ENCODE peak calls at places on chromosomes 16 and 17, in six cellular contexts. E is Panc1, O is H1, A is uterus, M is fibroblast of the aortic adventitia, Y is hepatocyte. D is an unnamed sample.

GRCh38 chr16:2856061-2856670 is 1.8 kb downstream of the PRSS22 start:
- DNase-seq in E (no peak), O (no peak), A (no peak), M (no peak), Y (peak), D (peak)

GRCh38 chr17:22278302-22279275 is 586.3 kb downstream of the KCNJ18 start:
- DNase-seq in E (no peak), O (no peak), A (no peak), M (no peak), Y (no peak), D (no peak)

GRCh38 chr16:78957328-78958100 is 643.0 kb downstream of the MAF start:
- DNase-seq in E (no peak), O (no peak), A (no peak), M (no peak), Y (no peak), D (no peak)

GRCh38 chr16:18829221-18829620 is 27.9 kb upstream of the ARL6IP1 start:
- DNase-seq in E (no peak), O (no peak), A (no peak), M (no peak), Y (no peak), D (no peak)

GRCh38 chr16:12511308-12511707 is 292.4 kb downstream of the CPPED1 start:
- DNase-seq in E (no peak), O (no peak), A (no peak), M (no peak), Y (no peak), D (no peak)

GRCh38 chr16:58338205-58338604 is 43.4 kb upstream of the PRSS54 start:
- DNase-seq in E (no peak), O (no peak), A (no peak), M (no peak), Y (no peak), D (no peak)

GRCh38 chr17:44214230-44214494 is 5.3 kb downstream of the UBTF start:
- DNase-seq in E (no peak), O (no peak), A (no peak), M (no peak), Y (no peak), D (no peak)

GRCh38 chr17:75325827-75326586 is 36.8 kb upstream of the SLC25A19 start:
- DNase-seq in E (no peak), O (no peak), A (no peak), M (peak), Y (no peak), D (no peak)

GRCh38 chr16:53434436-53435065 is at the start of gene RBL2:
- DNase-seq in E (no peak), O (no peak), A (peak), M (peak), Y (peak), D (peak)

GRCh38 chr17:80151333-80151732 is 4.4 kb upstream of the EIF4A3 start:
- DNase-seq in E (no peak), O (no peak), A (no peak), M (peak), Y (peak), D (no peak)

GRCh38 chr16:20868890-20869289 is 31.3 kb downstream of the DCUN1D3 start:
- DNase-seq in E (no peak), O (no peak), A (peak), M (peak), Y (peak), D (peak)

GRCh38 chr17:50781167-50781566 is 13.8 kb upstream of the ANKRD40CL start:
- DNase-seq in E (no peak), O (no peak), A (no peak), M (no peak), Y (no peak), D (no peak)

GRCh38 chr17:73492802-73493139 is 151.5 kb downstream of the SDK2 start:
- DNase-seq in E (no peak), O (no peak), A (no peak), M (no peak), Y (no peak), D (no peak)

GRCh38 chr17:16529906-16530305 is 37.9 kb upstream of the LRRC75A start:
- DNase-seq in E (no peak), O (no peak), A (no peak), M (no peak), Y (no peak), D (no peak)

GRCh38 chr17:21263351-21263750 is 10.1 kb upstream of the NATD1 start:
- DNase-seq in E (no peak), O (no peak), A (no peak), M (peak), Y (no peak), D (no peak)

GRCh38 chr16:6977291-6977690 is 355.4 kb upstream of the RBFOX1 start:
- DNase-seq in E (no peak), O (no peak), A (no peak), M (no peak), Y (no peak), D (no peak)

GRCh38 chr16:20611975-20612471 is 35.9 kb upstream of the ACSM2B start:
- DNase-seq in E (no peak), O (no peak), A (peak), M (no peak), Y (no peak), D (no peak)

GRCh38 chr17:8125947-8126305 is 2.0 kb upstream of the HES7 start:
- DNase-seq in E (no peak), O (no peak), A (peak), M (peak), Y (peak), D (no peak)

GRCh38 chr17:77318491-77319210 is 177.9 kb downstream of the SEC14L1 start:
- DNase-seq in E (no peak), O (no peak), A (no peak), M (peak), Y (no peak), D (no peak)

GRCh38 chr16:65061263-65061662 is 60.6 kb downstream of the CDH11 start:
- DNase-seq in E (no peak), O (no peak), A (no peak), M (no peak), Y (no peak), D (no peak)

GRCh38 chr17:35748323-35748960 is 4.6 kb downstream of the GAS2L2 start:
- DNase-seq in E (no peak), O (no peak), A (no peak), M (no peak), Y (no peak), D (peak)

GRCh38 chr17:39080416-39081179 is 70.8 kb downstream of the PLXDC1 start:
- DNase-seq in E (no peak), O (no peak), A (peak), M (peak), Y (no peak), D (no peak)

GRCh38 chr17:35804658-35805192 is 4.6 kb upstream of the TAF15 start:
- DNase-seq in E (peak), O (peak), A (no peak), M (peak), Y (peak), D (peak)

GRCh38 chr17:9221231-9222180 is 200.2 kb downstream of the NTN1 start:
- DNase-seq in E (no peak), O (no peak), A (no peak), M (no peak), Y (no peak), D (no peak)

GRCh38 chr16:8581923-8582580 is 8.3 kb downstream of the TMEM114 start:
- DNase-seq in E (no peak), O (no peak), A (no peak), M (no peak), Y (no peak), D (no peak)

GRCh38 chr16:1068451-1068850 is 4.1 kb upstream of the SSTR5 start:
- DNase-seq in E (no peak), O (no peak), A (no peak), M (no peak), Y (no peak), D (no peak)

GRCh38 chr16:48383204-48383876 is 1.9 kb downstream of the SIAH1 start:
- DNase-seq in E (no peak), O (no peak), A (no peak), M (peak), Y (no peak), D (no peak)

GRCh38 chr17:5123343-5124124 is 7.7 kb downstream of the USP6 start:
- DNase-seq in E (no peak), O (no peak), A (no peak), M (no peak), Y (no peak), D (no peak)

GRCh38 chr17:39079836-39080235 is 71.6 kb downstream of the PLXDC1 start:
- DNase-seq in E (no peak), O (no peak), A (no peak), M (no peak), Y (no peak), D (no peak)

GRCh38 chr17:73062726-73063125 is 29.8 kb downstream of the SLC39A11 start:
- DNase-seq in E (no peak), O (no peak), A (no peak), M (no peak), Y (no peak), D (no peak)

GRCh38 chr17:68441064-68441770 is 16.1 kb downstream of the WIPI1 start:
- DNase-seq in E (no peak), O (no peak), A (no peak), M (no peak), Y (peak), D (no peak)

GRCh38 chr16:89639385-89639784 is 18.1 kb downstream of the CHMP1A start:
- DNase-seq in E (no peak), O (no peak), A (no peak), M (no peak), Y (no peak), D (no peak)

GRCh38 chr16:46852130-46852529 is 21.1 kb upstream of the C16orf87 start:
- DNase-seq in E (no peak), O (no peak), A (no peak), M (no peak), Y (no peak), D (no peak)

GRCh38 chr16:18050777-18051176 is 285.8 kb downstream of the NPIPA8 start:
- DNase-seq in E (no peak), O (no peak), A (no peak), M (no peak), Y (no peak), D (no peak)

GRCh38 chr16:981695-982151 is at the start of gene SOX8:
- DNase-seq in E (no peak), O (no peak), A (no peak), M (no peak), Y (peak), D (peak)

GRCh38 chr17:81905993-81906392 is 4.0 kb downstream of the NPB start:
- DNase-seq in E (no peak), O (no peak), A (no peak), M (no peak), Y (no peak), D (no peak)

GRCh38 chr17:81903896-81904599 is 2.0 kb downstream of the NPB start:
- DNase-seq in E (no peak), O (no peak), A (no peak), M (no peak), Y (no peak), D (no peak)

GRCh38 chr17:81904600-81905423 is 2.8 kb downstream of the NPB start:
- DNase-seq in E (no peak), O (no peak), A (no peak), M (no peak), Y (no peak), D (no peak)

GRCh38 chr17:81906476-81907218 is 4.6 kb downstream of the PCYT2 start:
- DNase-seq in E (no peak), O (no peak), A (no peak), M (no peak), Y (no peak), D (no peak)

GRCh38 chr17:81905424-81905875 is 3.4 kb downstream of the NPB start:
- DNase-seq in E (no peak), O (no peak), A (no peak), M (no peak), Y (no peak), D (no peak)
- TF ChIP-seq CTCF in E (no peak), O (no peak), A (no peak), M (no peak), Y (no peak), D (no peak)

GRCh38 chr16:57115504-57116182 is 23.3 kb downstream of the CPNE2 start:
- DNase-seq in E (no peak), O (no peak), A (no peak), M (no peak), Y (peak), D (no peak)
- TF ChIP-seq CTCF in E (no peak), O (no peak), A (no peak), M (no peak), Y (no peak), D (no peak)

GRCh38 chr17:12097326-12097725 is 76.6 kb downstream of the MAP2K4 start:
- DNase-seq in E (no peak), O (no peak), A (no peak), M (no peak), Y (no peak), D (no peak)
- TF ChIP-seq CTCF in E (no peak), O (no peak), A (no peak), M (no peak), Y (no peak), D (no peak)

DNA sequence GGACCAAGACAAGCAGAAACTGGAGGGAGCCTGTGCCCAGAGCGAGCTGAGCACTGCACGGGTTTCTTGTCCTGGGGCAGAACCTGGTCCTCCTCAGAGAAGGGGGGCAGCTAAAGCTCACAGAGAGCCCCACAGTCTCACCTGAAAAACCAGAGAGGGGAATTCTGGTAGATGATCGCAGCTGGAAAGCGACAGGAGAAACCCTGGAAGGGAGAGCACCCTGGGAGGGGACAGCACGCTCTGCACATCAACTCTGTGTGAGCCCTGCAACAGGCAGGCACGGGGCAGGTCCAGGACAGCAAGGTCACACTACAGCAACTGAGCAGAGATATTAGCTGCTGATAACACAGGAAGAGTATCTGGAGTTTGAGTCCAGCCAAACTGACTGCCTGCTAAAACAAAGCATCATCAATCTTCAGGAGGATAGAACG is 18.2 kb downstream of the ZCCHC14 start:
- DNase-seq in E (no peak), O (no peak), A (no peak), M (no peak), Y (no peak), D (no peak)
- TF ChIP-seq CTCF in E (no peak), O (no peak), A (no peak), M (no peak), Y (no peak), D (no peak)

GRCh38 chr17:36844013-36844412 is 93.3 kb upstream of the LHX1 start:
- DNase-seq in E (no peak), O (no peak), A (no peak), M (no peak), Y (no peak), D (no peak)

GRCh38 chr17:36839256-36839655 is 98.0 kb upstream of the LHX1 start:
- DNase-seq in E (no peak), O (no peak), A (no peak), M (no peak), Y (no peak), D (no peak)

GRCh38 chr17:36844601-36845000 is 92.7 kb upstream of the LHX1 start:
- DNase-seq in E (no peak), O (no peak), A (no peak), M (no peak), Y (no peak), D (no peak)

GRCh38 chr17:36840796-36841195 is 96.5 kb upstream of the LHX1 start:
- DNase-seq in E (no peak), O (no peak), A (no peak), M (no peak), Y (no peak), D (no peak)

GRCh38 chr17:36842231-36842630 is 95.0 kb upstream of the LHX1 start:
- DNase-seq in E (no peak), O (no peak), A (no peak), M (no peak), Y (no peak), D (no peak)
- TF ChIP-seq CTCF in E (no peak), O (no peak), A (no peak), M (no peak), Y (no peak), D (no peak)

GRCh38 chr17:11294826-11295225 is 53.8 kb downstream of the SHISA6 start:
- DNase-seq in E (no peak), O (no peak), A (no peak), M (no peak), Y (no peak), D (no peak)
- TF ChIP-seq CTCF in E (no peak), O (no peak), A (no peak), M (no peak), Y (no peak), D (no peak)

DNA sequence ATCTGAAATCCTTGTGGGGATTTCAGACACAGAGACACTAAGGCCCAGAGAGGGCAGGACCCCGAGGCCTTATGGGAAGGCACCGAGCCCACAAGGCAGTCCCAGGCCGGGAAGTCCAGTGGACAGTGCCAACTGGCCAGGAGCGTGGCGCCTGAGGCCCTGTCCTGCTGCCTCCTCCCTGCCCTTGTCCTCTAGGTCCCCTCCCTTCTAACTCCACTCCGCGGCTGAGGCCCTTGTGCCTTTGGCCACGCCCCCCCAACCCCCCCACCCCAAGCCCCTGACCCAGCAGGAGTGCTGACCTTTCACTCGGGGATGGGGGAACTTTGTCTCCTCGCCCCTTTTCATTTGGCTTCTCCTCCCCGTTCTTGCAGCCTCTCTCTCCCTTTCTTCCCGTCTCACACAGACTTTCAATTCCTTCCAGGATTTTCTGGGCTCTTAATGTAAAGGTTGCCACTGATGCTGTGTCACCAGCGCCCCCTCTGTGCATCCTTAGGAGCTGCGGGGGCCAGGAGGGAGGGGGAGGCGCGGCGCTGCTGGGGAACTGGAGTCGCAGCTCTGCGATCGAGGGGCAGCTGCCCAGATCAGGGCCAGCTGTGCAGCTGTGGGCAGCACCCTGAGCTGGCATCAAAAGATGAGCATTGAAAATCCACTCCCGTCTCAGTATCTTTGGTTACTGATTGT is 29.1 kb downstream of the CRHR1 start:
- DNase-seq in E (no peak), O (peak), A (no peak), M (no peak), Y (no peak), D (no peak)
- TF ChIP-seq CTCF in E (no peak), O (peak), A (no peak), M (peak), Y (peak), D (peak)

GRCh38 chr16:80319181-80319580 is 221.6 kb upstream of the DYNLRB2 start:
- DNase-seq in E (no peak), O (no peak), A (no peak), M (no peak), Y (no peak), D (no peak)

GRCh38 chr16:80314042-80314441 is 226.8 kb upstream of the DYNLRB2 start:
- DNase-seq in E (no peak), O (no peak), A (no peak), M (no peak), Y (no peak), D (no peak)

GRCh38 chr16:80318107-80318506 is 222.7 kb upstream of the DYNLRB2 start:
- DNase-seq in E (no peak), O (no peak), A (no peak), M (no peak), Y (no peak), D (no peak)

GRCh38 chr16:80323187-80323807 is 217.5 kb upstream of the DYNLRB2 start:
- DNase-seq in E (no peak), O (no peak), A (no peak), M (no peak), Y (no peak), D (no peak)

DNA sequence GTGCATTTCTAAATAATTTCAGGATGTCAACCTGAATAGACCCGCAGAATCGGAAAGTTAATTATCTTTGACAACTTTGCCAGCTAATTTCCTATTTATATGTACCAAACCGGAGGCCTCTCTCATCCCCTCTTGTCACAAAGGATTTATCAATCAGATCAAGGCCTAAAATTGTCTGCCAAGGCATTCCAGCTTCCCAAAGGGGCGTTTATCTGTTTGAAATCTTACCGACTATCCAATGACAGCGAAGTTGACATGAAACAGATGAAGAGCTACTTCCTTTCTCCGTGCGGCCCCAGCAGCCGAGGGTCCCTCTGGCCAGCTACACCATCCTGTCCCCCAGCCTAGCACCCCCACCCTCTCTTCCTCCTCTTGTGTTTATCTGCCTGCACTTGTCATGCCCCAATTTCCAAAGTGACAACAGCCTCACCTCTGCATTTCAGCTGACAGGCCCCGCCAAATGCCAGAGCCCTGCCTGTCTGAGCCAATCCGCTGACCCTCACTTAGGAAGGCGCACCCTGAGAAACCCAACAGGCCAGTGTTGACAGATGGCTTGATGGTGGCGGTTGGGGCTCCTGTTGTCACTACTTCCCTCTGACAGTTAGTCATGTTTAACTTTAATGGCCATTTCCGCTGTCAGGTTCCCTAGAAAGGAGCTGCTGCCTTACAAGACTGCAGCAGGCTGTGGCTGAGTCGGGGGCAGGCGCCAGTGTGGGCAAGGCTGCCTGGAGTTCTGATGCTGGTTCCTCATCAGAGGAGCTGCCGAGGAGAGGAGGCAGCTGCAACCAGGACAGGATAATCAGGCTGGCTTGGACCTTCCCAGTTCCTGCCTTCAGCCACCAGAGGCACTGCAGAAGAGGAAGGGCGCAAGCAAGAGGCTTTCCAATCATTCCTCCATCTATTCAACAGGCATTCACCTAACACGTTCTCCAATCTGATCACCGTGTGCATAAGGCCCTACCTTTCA is 223.4 kb upstream of the DYNLRB2 start:
- DNase-seq in E (no peak), O (no peak), A (no peak), M (no peak), Y (peak), D (no peak)
- TF ChIP-seq CTCF in E (no peak), O (peak), A (no peak), M (peak), Y (peak), D (no peak)

GRCh38 chr17:52244689-52245088 is 86.2 kb upstream of the CA10 start:
- DNase-seq in E (no peak), O (no peak), A (no peak), M (no peak), Y (no peak), D (no peak)
- TF ChIP-seq CTCF in E (no peak), O (no peak), A (no peak), M (no peak), Y (no peak), D (no peak)

DNA sequence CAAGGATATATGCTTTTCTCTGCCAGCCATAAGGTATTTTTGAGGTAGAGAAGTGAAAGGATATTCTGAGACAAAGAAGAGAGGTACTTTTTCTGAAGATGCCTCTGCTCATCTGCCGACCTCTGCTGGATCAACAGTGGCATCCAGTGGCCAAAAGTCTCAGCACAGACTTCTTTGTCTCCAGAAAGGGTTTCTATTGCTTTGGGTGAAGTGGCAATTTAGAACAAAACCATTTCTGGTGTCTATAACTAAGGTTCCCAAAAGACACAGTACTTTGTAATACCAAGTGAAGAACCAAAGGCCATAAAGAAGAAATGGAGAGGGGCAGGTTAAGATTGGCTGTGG is 155.2 kb upstream of the C17orf78 start:
- DNase-seq in E (no peak), O (no peak), A (no peak), M (peak), Y (peak), D (no peak)
- TF ChIP-seq CTCF in E (peak), O (peak), A (no peak), M (peak), Y (peak), D (no peak)